ENCODE peak calls at places on chromosome 22, in seven cellular contexts. B is endodermal cell, H is breast epithelium, P is pancreas, L is right atrium auricular region, M is body of pancreas, J is keratinocyte. O is an unnamed sample.

GRCh38 chr22:19882446-19883381 is 28.0 kb upstream of the GNB1L start:
- DNase-seq in H (no peak), J (no peak), B (peak; percentile 45), M (peak; percentile 0), L (no peak), P (no peak), O (no peak)

GRCh38 chr22:35733036-35733435 is 15.4 kb downstream of the APOL5 start:
- DNase-seq in L (no peak), H (no peak), J (no peak), P (no peak), M (no peak), B (no peak), O (no peak)

GRCh38 chr22:48369789-48370507 is 1457.7 kb downstream of the BRD1 start:
- DNase-seq in J (no peak), L (no peak), P (no peak), H (no peak), M (peak; percentile 11), B (peak; percentile 80), O (no peak)

GRCh38 chr22:42299586-42300285 is 29.3 kb upstream of the TCF20 start:
- DNase-seq in L (no peak), J (no peak), M (no peak), H (no peak), B (peak; percentile 80), P (no peak), O (no peak)

GRCh38 chr22:38177926-38178604 is 3.6 kb downstream of the PLA2G6 start:
- DNase-seq in H (peak; percentile 87), J (no peak), B (peak; percentile 75), P (no peak), M (peak; percentile 37), L (peak; percentile 73), O (peak; percentile 69)

GRCh38 chr22:22573047-22573889 is 14.2 kb upstream of the PRAME start:
- DNase-seq in J (no peak), P (no peak), L (no peak), B (peak; percentile 78), M (no peak), H (no peak), O (no peak)

GRCh38 chr22:17103351-17103750 is 17.8 kb downstream of the TMEM121B start:
- DNase-seq in J (no peak), P (no peak), L (no peak), B (no peak), H (no peak), M (no peak), O (no peak)

GRCh38 chr22:31250740-31251330 is 38.7 kb downstream of the LIMK2 start:
- DNase-seq in J (no peak), L (no peak), H (peak; percentile 80), M (peak; percentile 42), P (no peak), B (no peak), O (no peak)

GRCh38 chr22:24423519-24424000 is 3.8 kb upstream of the ADORA2A start:
- DNase-seq in H (no peak), J (no peak), M (peak; percentile 60), P (no peak), B (peak; percentile 88), L (no peak), O (no peak)

GRCh38 chr22:23180893-23181762 is 819 bp downstream of the BCR start:
- DNase-seq in B (peak; percentile 71), M (peak; percentile 41), L (no peak), P (no peak), J (no peak), H (no peak), O (no peak)

GRCh38 chr22:21937821-21938070 is 14.9 kb downstream of the PPM1F start:
- DNase-seq in P (no peak), B (no peak), H (no peak), M (no peak), J (peak; percentile 78), L (peak; percentile 89), O (no peak)

GRCh38 chr22:19802881-19803735 is 42.5 kb downstream of the TBX1 start:
- DNase-seq in B (no peak), H (no peak), M (no peak), P (no peak), L (no peak), J (no peak), O (no peak)

GRCh38 chr22:46458525-46458924 is 78.9 kb downstream of the CELSR1 start:
- DNase-seq in P (no peak), L (no peak), M (no peak), H (no peak), B (no peak), J (no peak), O (no peak)

GRCh38 chr22:45210577-45211431 is 29.9 kb downstream of the KIAA0930 start:
- DNase-seq in L (no peak), M (no peak), B (no peak), H (no peak), J (no peak), P (no peak), O (no peak)

GRCh38 chr22:45212306-45212709 is 28.4 kb downstream of the KIAA0930 start:
- DNase-seq in J (no peak), P (no peak), M (peak; percentile 42), L (peak; percentile 89), B (peak; percentile 87), H (peak; percentile 44), O (peak; percentile 68)

GRCh38 chr22:45211435-45211834 is 29.3 kb downstream of the KIAA0930 start:
- DNase-seq in H (no peak), L (no peak), M (no peak), B (no peak), P (no peak), J (no peak), O (no peak)

GRCh38 chr22:45211848-45212247 is 28.8 kb downstream of the KIAA0930 start:
- DNase-seq in B (no peak), P (no peak), J (no peak), L (no peak), H (no peak), M (no peak), O (no peak)

DNA sequence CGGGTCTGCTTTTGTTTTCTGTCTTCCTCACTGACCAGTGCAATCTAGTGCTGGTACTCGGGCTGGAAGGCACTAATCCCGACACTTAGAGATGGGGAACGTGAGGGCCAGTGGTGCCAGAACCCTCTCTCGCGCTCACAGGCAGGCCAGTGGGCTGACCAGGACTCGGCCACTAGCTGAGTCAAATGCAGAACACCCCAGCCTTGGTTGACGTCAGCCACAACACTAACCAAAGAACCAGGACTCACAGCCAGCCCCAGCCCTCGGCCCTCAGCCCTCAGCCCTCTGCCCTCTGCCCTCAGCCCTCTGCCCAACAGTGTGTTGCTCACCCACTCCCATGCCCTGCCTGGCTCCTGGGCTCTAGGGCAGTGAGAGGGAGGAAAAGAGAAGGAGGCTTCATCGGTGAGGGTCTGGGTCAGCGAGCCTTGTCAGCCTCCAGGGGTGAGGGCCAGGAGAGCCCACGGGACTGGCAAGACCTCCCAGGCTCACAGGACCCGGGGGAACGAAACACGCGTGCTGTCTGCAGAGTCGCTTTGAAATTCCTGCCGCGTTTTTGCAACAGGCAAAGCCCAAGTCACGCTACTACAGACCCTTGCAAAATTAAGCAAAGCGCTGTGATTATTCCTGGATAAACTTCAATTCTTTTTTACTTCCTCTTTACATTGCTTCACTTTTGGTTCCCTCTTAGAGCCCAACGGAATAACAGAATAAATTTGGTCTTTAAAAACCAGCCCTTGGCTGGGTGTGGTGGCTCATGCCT is 27.5 kb downstream of the KIAA0930 start:
- DNase-seq in P (no peak), L (peak; percentile 85), B (no peak), J (no peak), M (no peak), H (no peak), O (no peak)
- H3K4me3 ChIP-seq in P (no peak overlapping the region), L (peak overlapping the region; percentile 48), B (peak overlapping the region; percentile 53), J (no peak overlapping the region), M (no peak overlapping the region), H (peak overlapping the region; percentile 36), O (no peak overlapping the region)

GRCh38 chr22:39433476-39434242 is 23.2 kb upstream of the MGAT3 start:
- DNase-seq in B (no peak), P (no peak), J (no peak), M (no peak), H (no peak), L (no peak), O (no peak)
- H3K36me3 ChIP-seq in B (peaks cover 6% of the 10 kb centered on the region), P (no peaks in the 10 kb centered on the region), J (peaks cover 6% of the 10 kb centered on the region), M (peaks cover 7% of the 10 kb centered on the region), H (no peaks in the 10 kb centered on the region), L (peaks cover 15% of the 10 kb centered on the region), O (peaks cover 1% of the 10 kb centered on the region)

GRCh38 chr22:36929621-36930020 is 16.2 kb downstream of the CSF2RB start:
- DNase-seq in H (no peak), P (no peak), L (peak; percentile 54), J (no peak), B (peak; percentile 38), M (no peak), O (no peak)

GRCh38 chr22:36930041-36930935 is 16.9 kb downstream of the CSF2RB start:
- DNase-seq in L (peak; percentile 23), H (no peak), B (peak; percentile 35), M (no peak), P (no peak), J (no peak), O (no peak)

GRCh38 chr22:36928826-36929535 is 15.6 kb downstream of the CSF2RB start:
- DNase-seq in L (peak; percentile 32), J (no peak), P (no peak), H (no peak), B (peak; percentile 45), M (no peak), O (no peak)

GRCh38 chr22:36933629-36934028 is 20.2 kb downstream of the CSF2RB start:
- DNase-seq in M (no peak), L (no peak), H (no peak), J (no peak), P (no peak), B (peak; percentile 24), O (no peak)

DNA sequence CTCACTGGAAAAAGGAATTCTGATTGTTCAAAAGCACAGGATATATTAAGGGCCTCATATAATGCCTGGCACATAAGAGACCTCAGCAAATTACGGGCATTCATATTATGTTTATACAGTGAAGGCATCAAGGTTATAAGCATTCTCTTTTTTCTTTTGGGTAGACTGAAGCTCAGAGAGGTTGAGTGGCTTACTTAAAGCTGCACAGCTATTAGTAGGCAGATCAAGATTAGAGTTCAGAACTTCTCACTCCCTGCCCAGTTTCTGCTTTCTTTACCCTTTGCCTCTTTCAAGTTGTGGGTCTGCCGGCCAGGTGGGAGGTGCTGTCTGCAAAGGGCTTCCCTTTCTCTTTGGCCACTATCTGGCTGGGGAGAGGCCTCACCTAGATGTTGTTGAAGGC is 18.0 kb downstream of the CSF2RB start:
- DNase-seq in L (no peak), B (peak; percentile 30), M (no peak), J (no peak), P (no peak), H (no peak), O (no peak)
- TF ChIP-seq CTCF in L (no peak), B (no peak), M (no peak), J (no peak), P (no peak), H (no peak), O (no peak)

DNA sequence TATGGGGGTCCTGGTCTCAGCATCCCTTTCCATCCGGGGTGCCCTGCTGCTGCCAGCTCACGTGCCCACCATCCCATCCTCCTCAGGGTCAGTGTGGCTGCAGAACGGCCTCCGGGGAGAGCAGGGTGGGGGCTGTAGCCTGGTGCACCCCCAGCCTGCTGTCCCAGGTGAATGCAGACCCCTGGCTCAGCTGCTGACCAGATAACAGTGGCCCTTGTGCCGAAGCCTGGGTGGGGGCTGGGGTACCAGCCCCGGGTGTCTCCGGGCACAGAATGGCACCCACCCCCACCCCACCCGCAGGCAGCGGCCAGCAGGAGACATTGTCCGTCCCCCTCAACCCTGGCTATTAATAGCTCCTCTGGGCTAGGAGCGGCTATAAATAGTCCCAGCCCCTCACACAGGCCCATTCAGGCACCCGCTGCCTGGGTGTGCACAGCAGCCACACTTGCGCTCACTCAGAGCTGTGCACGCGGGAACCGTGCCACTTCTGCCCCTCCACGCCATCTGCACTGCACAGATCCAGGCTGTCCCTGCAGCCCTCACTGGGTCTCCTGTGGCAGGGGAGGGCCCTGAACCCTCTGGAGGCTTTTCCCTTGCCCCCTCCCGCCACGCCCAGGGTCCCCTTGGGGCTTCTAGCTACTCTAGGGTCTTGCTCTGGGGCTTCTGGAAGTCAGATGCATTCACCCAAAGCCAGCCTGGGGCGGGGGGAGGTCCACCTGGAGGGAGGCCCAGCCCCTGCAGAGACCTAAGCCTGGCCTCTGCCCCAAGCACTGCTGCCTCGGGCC is 18.7 kb downstream of the CRELD2 start:
- DNase-seq in M (no peak), J (no peak), H (no peak), B (no peak), L (no peak), P (peak; percentile 25), O (no peak)
- H3K4me3 ChIP-seq in M (no peak overlapping the region), J (no peak overlapping the region), H (no peak overlapping the region), B (no peak overlapping the region), L (peak overlapping the region; percentile 54), P (no peak overlapping the region), O (no peak overlapping the region)

O was measured in kidney epithelial cell.